ENCODE peak calls at places on chromosomes 13 and 19, in six cellular contexts. S is H1, B is fibroblast of lung, X is H9, C is SK-N-SH, L is PC-3. R is an unnamed sample.

GRCh38 chr13:95122063-95122462 is 179.2 kb downstream of the ABCC4 start:
- DNase-seq in S (no peak), B (peak; percentile 26), X (no peak), C (no peak), L (peak; percentile 67), R (no peak)

GRCh38 chr19:31330761-31331160 is 18.5 kb downstream of the TSHZ3 start:
- DNase-seq in S (no peak), B (no peak), X (no peak), C (no peak), L (no peak), R (no peak)

GRCh38 chr13:43193789-43194188 is 170.4 kb downstream of the DNAJC15 start:
- DNase-seq in S (no peak), B (no peak), X (no peak), C (no peak), L (no peak), R (no peak)

GRCh38 chr19:48560095-48560530 is 8.1 kb downstream of the SULT2B1 start:
- DNase-seq in S (no peak), B (no peak), X (peak; percentile 44), C (no peak), L (no peak), R (no peak)

GRCh38 chr13:36981156-36981743 is 17.9 kb downstream of the ALG5 start:
- DNase-seq in S (no peak), B (peak; percentile 53), X (no peak), C (peak; percentile 50), L (peak; percentile 62), R (peak; percentile 75)

GRCh38 chr19:38653028-38653571 is 5.7 kb downstream of the ACTN4 start:
- DNase-seq in S (no peak), B (peak; percentile 57), X (no peak), C (no peak), L (no peak), R (peak; percentile 81)

GRCh38 chr13:34863360-34864135 is 78.5 kb upstream of the NBEA start:
- DNase-seq in S (no peak), B (peak; percentile 95), X (no peak), C (no peak), L (peak; percentile 88), R (peak; percentile 91)

GRCh38 chr13:46639033-46639981 is 86.3 kb downstream of the LRCH1 start:
- DNase-seq in S (no peak), B (peak; percentile 56), X (no peak), C (no peak), L (no peak), R (no peak)

GRCh38 chr19:55642153-55643002 is 1.1 kb upstream of the ZNF581 start:
- DNase-seq in S (no peak), B (peak; percentile 43), X (no peak), C (peak; percentile 47), L (peak; percentile 51), R (peak; percentile 63)

GRCh38 chr13:53121879-53122278 is 93.3 kb downstream of the OLFM4 start:
- DNase-seq in S (no peak), B (no peak), X (no peak), C (no peak), L (no peak), R (no peak)

GRCh38 chr19:15616627-15617270 is 1.7 kb downstream of the CYP4F8 start:
- DNase-seq in S (no peak), B (no peak), X (no peak), C (no peak), L (no peak), R (no peak)

GRCh38 chr13:72839831-72840426 is 58.0 kb downstream of the PIBF1 start:
- DNase-seq in S (no peak), B (peak; percentile 37), X (peak; percentile 54), C (peak; percentile 56), L (peak; percentile 74), R (peak; percentile 70)

GRCh38 chr13:97160421-97160820 is 61.7 kb upstream of the MBNL2 start:
- DNase-seq in S (no peak), B (no peak), X (no peak), C (no peak), L (no peak), R (no peak)

GRCh38 chr19:16654151-16654550 is 5.8 kb downstream of the SMIM7 start:
- DNase-seq in S (no peak), B (no peak), X (peak; percentile 35), C (peak; percentile 58), L (no peak), R (no peak)

GRCh38 chr19:20422616-20423205 is 142.9 kb downstream of the ZNF737 start:
- DNase-seq in S (no peak), B (no peak), X (no peak), C (no peak), L (no peak), R (peak; percentile 46)

GRCh38 chr13:27968316-27969072 is 621 bp downstream of the CDX2 start:
- DNase-seq in S (no peak), B (no peak), X (peak; percentile 64), C (peak; percentile 33), L (no peak), R (no peak)

GRCh38 chr19:3162418-3163229 is 15.9 kb upstream of the S1PR4 start:
- DNase-seq in S (no peak), B (no peak), X (no peak), C (peak; percentile 66), L (peak; percentile 14), R (peak; percentile 56)

GRCh38 chr19:51541458-51542357 is 10.2 kb upstream of the SIGLEC6 start:
- DNase-seq in S (no peak), B (no peak), X (no peak), C (no peak), L (no peak), R (no peak)

GRCh38 chr13:25267715-25268114 is 19.6 kb downstream of the MTMR6 start:
- DNase-seq in S (no peak), B (peak; percentile 4), X (no peak), C (peak; percentile 17), L (peak; percentile 18), R (peak; percentile 45)

DNA sequence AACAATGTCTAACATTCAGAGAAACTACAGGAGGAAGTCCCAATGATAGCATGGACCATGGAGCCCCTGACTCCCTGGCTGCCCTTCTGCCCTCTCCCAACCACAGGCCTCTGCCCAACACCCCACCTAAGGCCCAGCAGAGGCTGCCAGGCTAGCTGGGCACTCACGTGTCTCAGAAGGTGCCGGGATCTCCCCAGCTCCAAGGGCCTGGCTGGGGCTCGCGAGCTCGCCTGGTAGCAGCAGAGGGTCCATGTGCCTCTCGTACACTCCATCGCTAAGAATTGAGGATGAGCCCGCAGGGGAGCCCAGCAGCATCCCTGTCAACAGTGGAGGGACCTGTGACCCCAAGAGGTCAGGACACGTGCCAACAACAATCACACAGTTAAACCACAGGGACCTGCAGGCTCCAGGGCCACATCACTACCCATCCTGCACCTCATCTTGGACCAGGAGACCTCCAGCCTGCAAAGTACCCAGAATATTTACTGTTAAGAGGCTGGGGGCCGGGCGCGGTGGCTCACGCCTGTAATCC is 9.4 kb downstream of the ZSCAN18 start:
- DNase-seq in S (no peak), B (no peak), X (no peak), C (no peak), L (no peak), R (no peak)
- H3K9me3 ChIP-seq in S (no peaks in the 10 kb centered on the region), B (no peaks in the 10 kb centered on the region), X (no peaks in the 10 kb centered on the region), C (no peaks in the 10 kb centered on the region), L (peaks cover 50% of the 10 kb centered on the region), R (no peaks in the 10 kb centered on the region)

DNA sequence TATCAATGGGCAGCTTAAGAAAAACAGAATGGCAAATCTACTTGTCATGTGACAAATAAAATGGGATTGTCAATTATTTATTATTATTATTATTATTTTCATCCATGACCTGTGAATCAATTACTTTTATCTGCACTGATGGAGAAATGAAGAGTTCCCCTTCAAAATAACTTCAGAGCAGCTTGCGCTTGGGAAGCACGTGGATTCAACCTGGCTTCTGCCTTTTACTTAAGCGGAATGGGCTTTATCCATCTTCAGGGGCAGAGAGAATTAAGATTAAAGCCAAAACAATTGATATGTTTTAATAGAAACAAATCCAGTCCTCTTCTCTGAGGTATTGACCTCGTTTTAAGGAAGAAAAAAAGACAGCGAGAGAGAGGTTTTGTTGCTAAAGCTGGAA is 913 bp downstream of the SACS start:
- DNase-seq in S (no peak), B (peak; percentile 18), X (no peak), C (no peak), L (no peak), R (no peak)
- H3K4me2 ChIP-seq in S (peak overlapping the region; percentile 64), B (peak overlapping the region; percentile 95), X (peak overlapping the region; percentile 52), C (peak overlapping the region; percentile 70), L (peak overlapping the region; percentile 78), R (peak overlapping the region; percentile 98)

GRCh38 chr19:14565765-14566711 is 5.8 kb downstream of the NDUFB7 start:
- DNase-seq in S (no peak), B (no peak), X (no peak), C (peak; percentile 23), L (no peak), R (no peak)
- H3K9me3 ChIP-seq in S (no peaks in the 10 kb centered on the region), B (no peaks in the 10 kb centered on the region), X (no peaks in the 10 kb centered on the region), C (no peaks in the 10 kb centered on the region), L (no peaks in the 10 kb centered on the region), R (no peaks in the 10 kb centered on the region)

GRCh38 chr13:48730971-48731658 is 77.4 kb downstream of the CYSLTR2 start:
- DNase-seq in S (no peak), B (peak; percentile 79), X (no peak), C (no peak), L (peak; percentile 44), R (peak; percentile 79)
- H3K4me2 ChIP-seq in S (no peak overlapping the region), B (no peak overlapping the region), X (no peak overlapping the region), C (no peak overlapping the region), L (peak overlapping the region; percentile 55), R (no peak overlapping the region)

GRCh38 chr13:30179547-30180256 is 127.6 kb downstream of the KATNAL1 start:
- DNase-seq in S (no peak), B (no peak), X (no peak), C (no peak), L (no peak), R (no peak)
- H3K9me3 ChIP-seq in S (no peaks in the 10 kb centered on the region), B (no peaks in the 10 kb centered on the region), X (no peaks in the 10 kb centered on the region), C (no peaks in the 10 kb centered on the region), L (no peaks in the 10 kb centered on the region), R (no peaks in the 10 kb centered on the region)

DNA sequence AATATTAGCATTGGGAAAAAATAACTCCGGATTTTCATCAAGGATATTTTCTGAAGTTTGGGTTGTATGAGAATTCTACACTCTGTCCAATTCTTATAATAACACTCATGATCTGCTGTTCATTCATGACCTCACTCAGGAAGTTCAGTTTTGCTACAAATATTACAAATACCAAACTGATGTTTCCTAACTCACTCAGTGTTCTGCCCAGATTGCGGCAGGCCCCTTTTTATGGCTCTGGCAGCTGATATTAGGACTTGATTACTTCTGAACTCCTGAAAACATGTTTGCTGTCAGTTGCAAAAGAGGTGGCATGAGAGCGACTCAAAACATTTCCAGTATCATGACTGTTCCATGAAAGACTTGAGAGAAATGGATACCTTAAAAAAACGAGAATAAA is 188.0 kb downstream of the RGCC start:
- DNase-seq in S (no peak), B (peak; percentile 89), X (no peak), C (no peak), L (peak; percentile 62), R (peak; percentile 92)
- H3K4me2 ChIP-seq in S (no peak overlapping the region), B (peak overlapping the region; percentile 56), X (no peak overlapping the region), C (peak overlapping the region; percentile 28), L (peak overlapping the region; percentile 3), R (peak overlapping the region; percentile 80)

GRCh38 chr19:44260695-44261446 is 1.2 kb downstream of the ZNF233 start:
- DNase-seq in S (no peak), B (no peak), X (no peak), C (no peak), L (no peak), R (peak; percentile 9)
- H3K9me3 ChIP-seq in S (peaks cover 8% of the 10 kb centered on the region), B (no peaks in the 10 kb centered on the region), X (no peaks in the 10 kb centered on the region), C (peaks cover 5% of the 10 kb centered on the region), L (no peaks in the 10 kb centered on the region), R (peaks cover 3% of the 10 kb centered on the region)

GRCh38 chr19:49926520-49926919 is 2.5 kb upstream of the ATF5 start:
- DNase-seq in S (no peak), B (no peak), X (no peak), C (no peak), L (no peak), R (no peak)
- H3K4me2 ChIP-seq in S (no peak overlapping the region), B (no peak overlapping the region), X (no peak overlapping the region), C (no peak overlapping the region), L (peak overlapping the region; percentile 91), R (no peak overlapping the region)